ENCODE peak calls at places on chromosomes 3 and 15, in four cellular contexts. One of them, this sample, is unnamed.

GRCh38 chr3:176579741-176580185 is 617.5 kb downstream of the TBL1XR1 start:
- DNase-seq in astrocyte: peak; percentile 65
- DNase-seq in GM23338: no peak
- DNase-seq in astrocyte of the spinal cord: peak; percentile 35
- DNase-seq in this sample: peak; percentile 5

GRCh38 chr3:123258811-123259420 is 57.2 kb downstream of the SEC22A start:
- DNase-seq in astrocyte: peak; percentile 20
- DNase-seq in GM23338: peak; percentile 51
- DNase-seq in astrocyte of the spinal cord: peak; percentile 65
- DNase-seq in this sample: peak; percentile 53

GRCh38 chr3:82058809-82059208 is 297.4 kb upstream of the GBE1 start:
- DNase-seq in astrocyte: no peak
- DNase-seq in GM23338: no peak
- DNase-seq in astrocyte of the spinal cord: no peak
- DNase-seq in this sample: no peak

GRCh38 chr3:134423153-134423552 is 48.9 kb upstream of the AMOTL2 start:
- DNase-seq in astrocyte: no peak
- DNase-seq in GM23338: peak; percentile 31
- DNase-seq in astrocyte of the spinal cord: peak; percentile 61
- DNase-seq in this sample: peak; percentile 49

GRCh38 chr3:64685800-64686445 is 1.9 kb downstream of the ADAMTS9 start:
- DNase-seq in astrocyte: peak; percentile 91
- DNase-seq in GM23338: peak; percentile 92
- DNase-seq in astrocyte of the spinal cord: peak; percentile 90
- DNase-seq in this sample: peak; percentile 31

GRCh38 chr15:50114381-50114780 is 4.7 kb downstream of the ATP8B4 start:
- DNase-seq in astrocyte: no peak
- DNase-seq in GM23338: no peak
- DNase-seq in astrocyte of the spinal cord: no peak
- DNase-seq in this sample: no peak

GRCh38 chr3:34046154-34046553 is 247.7 kb downstream of the PDCD6IP start:
- DNase-seq in astrocyte: no peak
- DNase-seq in GM23338: no peak
- DNase-seq in astrocyte of the spinal cord: no peak
- DNase-seq in this sample: no peak

GRCh38 chr3:122564155-122564912 is at the start of the genes DTX3L and PARP9:
- DNase-seq in astrocyte: peak; percentile 70
- DNase-seq in GM23338: peak; percentile 86
- DNase-seq in astrocyte of the spinal cord: peak; percentile 82
- DNase-seq in this sample: peak; percentile 24

GRCh38 chr15:60795889-60796288 is 316.9 kb upstream of the ICE2 start:
- DNase-seq in astrocyte: no peak
- DNase-seq in GM23338: no peak
- DNase-seq in astrocyte of the spinal cord: no peak
- DNase-seq in this sample: no peak

GRCh38 chr3:27311400-27311799 is 57.8 kb downstream of the NEK10 start:
- DNase-seq in astrocyte: peak; percentile 93
- DNase-seq in GM23338: peak; percentile 10
- DNase-seq in astrocyte of the spinal cord: peak; percentile 94
- DNase-seq in this sample: peak; percentile 57

GRCh38 chr15:68634531-68634930 is 55.7 kb downstream of the CORO2B start:
- DNase-seq in astrocyte: no peak
- DNase-seq in GM23338: no peak
- DNase-seq in astrocyte of the spinal cord: no peak
- DNase-seq in this sample: no peak

GRCh38 chr3:72391659-72392058 is 456.6 kb downstream of the SHQ1 start:
- DNase-seq in astrocyte: no peak
- DNase-seq in GM23338: no peak
- DNase-seq in astrocyte of the spinal cord: no peak
- DNase-seq in this sample: no peak

GRCh38 chr3:11465744-11466611 is 177.7 kb downstream of the VGLL4 start:
- DNase-seq in astrocyte: peak; percentile 95
- DNase-seq in GM23338: no peak
- DNase-seq in astrocyte of the spinal cord: peak; percentile 83
- DNase-seq in this sample: no peak

GRCh38 chr3:172856766-172857742 is 106.5 kb downstream of the ECT2 start:
- DNase-seq in astrocyte: peak; percentile 71
- DNase-seq in GM23338: no peak
- DNase-seq in astrocyte of the spinal cord: peak; percentile 23
- DNase-seq in this sample: no peak

GRCh38 chr3:168212664-168213255 is 117.0 kb upstream of the GOLIM4 start:
- DNase-seq in astrocyte: no peak
- DNase-seq in GM23338: no peak
- DNase-seq in astrocyte of the spinal cord: no peak
- DNase-seq in this sample: no peak
- H3K4me3 ChIP-seq in astrocyte: no peak overlapping the region
- H3K4me3 ChIP-seq in GM23338: no peak overlapping the region
- H3K4me3 ChIP-seq in astrocyte of the spinal cord: no peak overlapping the region
- H3K4me3 ChIP-seq in this sample: no peak overlapping the region

GRCh38 chr15:70636540-70637165 is 126.7 kb downstream of the UACA start:
- DNase-seq in astrocyte: no peak
- DNase-seq in GM23338: peak; percentile 52
- DNase-seq in astrocyte of the spinal cord: peak; percentile 36
- DNase-seq in this sample: no peak
- TF ChIP-seq CTCF in astrocyte: peak; percentile 36
- TF ChIP-seq CTCF in GM23338: peak; percentile 65
- TF ChIP-seq CTCF in astrocyte of the spinal cord: peak; percentile 58
- TF ChIP-seq CTCF in this sample: peak; percentile 25

GRCh38 chr15:57680021-57680420 is 26.5 kb upstream of the POLR2M start:
- DNase-seq in astrocyte: peak; percentile 69
- DNase-seq in GM23338: no peak
- DNase-seq in astrocyte of the spinal cord: peak; percentile 79
- DNase-seq in this sample: no peak
- H3K4me3 ChIP-seq in astrocyte: no peak overlapping the region
- H3K4me3 ChIP-seq in GM23338: no peak overlapping the region
- H3K4me3 ChIP-seq in astrocyte of the spinal cord: no peak overlapping the region
- H3K4me3 ChIP-seq in this sample: no peak overlapping the region

GRCh38 chr15:92611995-92612745 is 43.4 kb downstream of the FAM174B start:
- DNase-seq in astrocyte: no peak
- DNase-seq in GM23338: no peak
- DNase-seq in astrocyte of the spinal cord: no peak
- DNase-seq in this sample: no peak
- TF ChIP-seq CTCF in astrocyte: no peak
- TF ChIP-seq CTCF in GM23338: no peak
- TF ChIP-seq CTCF in astrocyte of the spinal cord: no peak
- TF ChIP-seq CTCF in this sample: no peak

DNA sequence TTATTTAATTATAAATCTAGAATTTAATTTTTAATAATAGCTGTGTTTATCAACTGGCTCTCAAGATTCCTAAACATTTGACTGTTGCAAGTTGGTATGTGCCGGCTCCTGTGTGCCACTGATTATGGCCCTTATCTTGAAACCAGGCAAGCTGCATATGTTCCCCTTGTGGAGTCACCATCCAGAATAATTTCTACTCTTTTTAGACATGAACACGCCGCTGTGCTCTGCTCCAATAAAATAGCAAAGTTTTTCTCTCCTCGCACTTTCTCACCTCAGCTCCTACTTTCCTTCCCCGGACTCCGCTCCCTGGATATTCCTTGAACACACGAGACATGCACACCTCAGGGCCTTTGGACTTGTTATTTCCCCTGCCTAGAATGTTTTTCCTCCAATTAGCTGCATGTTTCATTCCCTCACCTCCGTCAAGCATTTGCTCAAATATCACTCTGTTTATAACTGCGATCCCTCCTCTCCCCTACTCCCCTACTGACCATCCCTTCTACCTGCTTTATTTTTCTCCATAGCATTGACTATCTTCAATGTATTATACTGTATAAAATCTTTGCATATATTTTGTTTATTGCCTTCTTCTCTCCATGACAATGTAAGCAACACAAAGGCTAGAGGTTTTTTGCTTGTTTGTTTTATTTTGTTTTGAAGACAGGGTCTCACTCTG is 26.1 kb upstream of the ERICH6 start:
- DNase-seq in astrocyte: no peak
- DNase-seq in GM23338: no peak
- DNase-seq in astrocyte of the spinal cord: no peak
- DNase-seq in this sample: no peak
- H3K4me3 ChIP-seq in astrocyte: no peak overlapping the region
- H3K4me3 ChIP-seq in GM23338: no peak overlapping the region
- H3K4me3 ChIP-seq in astrocyte of the spinal cord: no peak overlapping the region
- H3K4me3 ChIP-seq in this sample: no peak overlapping the region

This sample was measured in HFF-Myc.